ENCODE peak calls at places on chromosomes 11 and 22, in six cellular contexts. I is HCT116; M is NCI-H1092 treated with DMSO at 0.1 percent for 48 hours; L is H54; B is iris pigment epithelial cell; N is stimulated activated CD4-positive, alpha-beta T cell treated with anti-CD3 and anti-CD28 coated beads, Interleukin-2, amount 100 ng/mL, for 48 hours. H is an unnamed sample.

GRCh38 chr11:36619502-36619901 is 21.5 kb upstream of the RAG2 start:
- DNase-seq in I (no peak), L (no peak), B (no peak), M (no peak), N (no peak), H (no peak)

GRCh38 chr22:19063581-19064353 is 58.4 kb downstream of the DGCR2 start:
- DNase-seq in N (no peak), I (no peak), M (no peak), B (no peak), L (no peak), H (no peak)

GRCh38 chr11:128757235-128757711 is 63.4 kb downstream of the FLI1 start:
- DNase-seq in L (peak), I (peak), M (no peak), B (peak), N (peak), H (peak)

GRCh38 chr11:28049338-28050216 is 58.4 kb downstream of the KIF18A start:
- DNase-seq in M (no peak), I (peak), B (peak), N (no peak), L (no peak), H (no peak)

GRCh38 chr22:49321477-49322055 is 506.1 kb downstream of the BRD1 start:
- DNase-seq in L (no peak), I (no peak), N (no peak), B (no peak), M (no peak), H (no peak)

GRCh38 chr22:31822523-31822922 is 68.7 kb downstream of the DEPDC5 start:
- DNase-seq in B (no peak), M (no peak), I (no peak), L (no peak), N (no peak), H (no peak)

GRCh38 chr11:123217897-123218296 is 22.8 kb upstream of the CLMP start:
- DNase-seq in M (no peak), I (no peak), L (no peak), B (no peak), N (no peak), H (no peak)

GRCh38 chr22:25824828-25825474 is 83.0 kb downstream of the MYO18B start:
- DNase-seq in I (no peak), N (no peak), B (no peak), M (no peak), L (no peak), H (no peak)

GRCh38 chr22:44793506-44794225 is 41.3 kb downstream of the ARHGAP8 start:
- DNase-seq in N (no peak), I (no peak), B (no peak), L (no peak), M (no peak), H (no peak)

GRCh38 chr11:110100476-110101240 is 7.5 kb downstream of the ZC3H12C start:
- DNase-seq in L (no peak), M (no peak), B (peak), N (no peak), I (no peak), H (no peak)

GRCh38 chr11:47980907-47981621 is 705 bp downstream of the PTPRJ start:
- DNase-seq in B (no peak), N (peak), M (peak), I (no peak), L (no peak), H (peak)

GRCh38 chr11:70142171-70142875 is 60.8 kb upstream of the FADD start:
- DNase-seq in N (no peak), B (no peak), L (no peak), M (peak), I (peak), H (no peak)

GRCh38 chr22:18109410-18110193 is 1.0 kb upstream of the TUBA8 start:
- DNase-seq in L (no peak), B (no peak), N (no peak), I (no peak), M (no peak), H (peak)

GRCh38 chr11:113274708-113275582 is 39.4 kb upstream of the TTC12 start:
- DNase-seq in L (peak), M (no peak), N (no peak), I (no peak), B (peak), H (peak)

GRCh38 chr11:101470414-101470813 is 113.4 kb downstream of the TRPC6 start:
- DNase-seq in M (no peak), N (no peak), I (no peak), L (no peak), B (no peak), H (no peak)

GRCh38 chr11:10326080-10326964 is 21.4 kb downstream of the ADM start:
- DNase-seq in M (no peak), L (no peak), I (no peak), B (peak), N (no peak), H (no peak)

GRCh38 chr11:130625907-130626306 is 177.5 kb downstream of the ADAMTS15 start:
- DNase-seq in N (no peak), B (no peak), I (no peak), M (no peak), L (no peak), H (no peak)

GRCh38 chr11:11981364-11981763 is 27.1 kb downstream of the DKK3 start:
- DNase-seq in I (no peak), B (no peak), L (no peak), N (no peak), M (no peak), H (no peak)

GRCh38 chr11:57214494-57214893 is 22.6 kb downstream of the APLNR start:
- DNase-seq in I (no peak), N (no peak), B (peak), L (peak), M (no peak), H (no peak)

GRCh38 chr11:14973621-14974020 is 1.5 kb upstream of the CALCA start:
- DNase-seq in M (no peak), B (peak), N (peak), L (no peak), I (no peak), H (no peak)

GRCh38 chr11:2816941-2817421 is 68.6 kb downstream of the CDKN1C start:
- DNase-seq in L (no peak), B (peak), I (no peak), N (no peak), M (no peak), H (no peak)

GRCh38 chr11:6393989-6394670 is 3.9 kb downstream of the SMPD1 start:
- DNase-seq in L (no peak), M (no peak), I (no peak), B (no peak), N (no peak), H (no peak)

GRCh38 chr22:33889748-33890147 is 30.5 kb downstream of the LARGE1 start:
- DNase-seq in L (no peak), I (no peak), M (no peak), N (no peak), B (no peak), H (peak)

GRCh38 chr11:128424271-128424709 is 163.1 kb downstream of the ETS1 start:
- DNase-seq in B (peak), N (no peak), I (no peak), M (no peak), L (no peak), H (no peak)

GRCh38 chr11:67482275-67482735 is 521 bp upstream of the AIP start:
- DNase-seq in B (no peak), I (no peak), N (no peak), L (no peak), M (no peak), H (no peak)

GRCh38 chr11:92628401-92629292 is 340.8 kb upstream of the MTNR1B start:
- DNase-seq in N (no peak), B (peak), I (no peak), L (no peak), M (peak), H (no peak)

GRCh38 chr11:74533421-74533820 is 39.9 kb upstream of the LIPT2 start:
- DNase-seq in I (no peak), B (no peak), M (no peak), N (no peak), L (no peak), H (no peak)

GRCh38 chr11:129800655-129801054 is 15.0 kb upstream of the TMEM45B start:
- DNase-seq in N (no peak), I (no peak), B (no peak), L (no peak), M (no peak), H (no peak)

GRCh38 chr11:58832246-58832645 is 12.3 kb downstream of the GLYATL2 start:
- DNase-seq in I (no peak), B (peak), M (no peak), N (no peak), L (no peak), H (no peak)

GRCh38 chr22:25139062-25139461 is 60.6 kb upstream of the CRYBB3 start:
- DNase-seq in N (no peak), B (no peak), I (no peak), M (peak), L (no peak), H (no peak)

GRCh38 chr22:32475428-32476010 is 908 bp downstream of the FBXO7 start:
- DNase-seq in L (no peak), M (peak), I (peak), N (peak), B (peak), H (peak)

GRCh38 chr22:27507935-27508504 is 293.5 kb downstream of the MN1 start:
- DNase-seq in I (no peak), M (no peak), L (no peak), B (no peak), N (no peak), H (no peak)

GRCh38 chr11:97657852-97658251 is 1268.0 kb downstream of the JRKL start:
- DNase-seq in B (no peak), L (no peak), I (no peak), N (no peak), M (no peak), H (no peak)

GRCh38 chr11:124762077-124762623 is at the start of gene ESAM:
- DNase-seq in N (peak), M (no peak), I (no peak), L (no peak), B (no peak), H (no peak)